ENCODE peak calls at places on chromosomes 2 and 18, in eight cellular contexts. Z is WERI-Rb-1; N is fibroblast of lung; Q is GM12865; M is dorsolateral prefrontal cortex; W is CD8-positive, alpha-beta T cell; V is cardiac fibroblast; R is IMR-90. I is an unnamed sample.
A peak's percentile ranks its signal among the peaks of the same experiment; 100 is the strongest.

GRCh38 chr2:179141206-179141605 is 91.3 kb upstream of the CCDC141 start:
- DNase-seq in N (no peak), V (peak; percentile 15), Q (no peak), W (no peak), Z (no peak), R (no peak), M (no peak), I (no peak)

GRCh38 chr2:120783371-120783791 is 47.7 kb downstream of the GLI2 start:
- DNase-seq in W (no peak), R (peak; percentile 69), V (peak; percentile 40), N (peak; percentile 57), Z (no peak), M (no peak), Q (no peak), I (no peak)

GRCh38 chr2:10079192-10079930 is 850 bp downstream of the CYS1 start:
- DNase-seq in R (peak; percentile 58), Z (peak; percentile 52), M (no peak), N (peak; percentile 65), V (peak; percentile 72), W (no peak), Q (no peak), I (no peak)

GRCh38 chr2:188607501-188607900 is 315.8 kb downstream of the GULP1 start:
- DNase-seq in W (no peak), N (peak; percentile 34), M (no peak), Z (no peak), Q (peak; percentile 68), R (no peak), V (peak; percentile 28), I (no peak)

GRCh38 chr18:9260388-9261380 is 73.9 kb upstream of the TWSG1 start:
- DNase-seq in V (no peak), W (no peak), R (peak; percentile 5), Q (no peak), N (no peak), Z (no peak), M (no peak), I (no peak)

GRCh38 chr18:6960656-6961055 is 156.9 kb downstream of the LAMA1 start:
- DNase-seq in M (no peak), N (peak; percentile 17), V (peak; percentile 76), R (peak; percentile 65), W (no peak), Z (no peak), Q (no peak), I (no peak)

GRCh38 chr2:12278217-12278755 is 438.4 kb upstream of the TRIB2 start:
- DNase-seq in M (no peak), R (no peak), Q (no peak), Z (no peak), W (no peak), V (peak; percentile 51), N (no peak), I (no peak)

GRCh38 chr2:38315707-38316333 is 61.3 kb downstream of the ATL2 start:
- DNase-seq in M (no peak), V (peak; percentile 66), Z (peak; percentile 34), N (peak; percentile 66), W (no peak), Q (peak; percentile 52), R (peak; percentile 59), I (no peak)

GRCh38 chr2:160270571-160271113 is 70.6 kb upstream of the ITGB6 start:
- DNase-seq in N (no peak), M (no peak), Z (no peak), V (peak; percentile 72), W (no peak), Q (no peak), R (no peak), I (no peak)

GRCh38 chr2:223549215-223549614 is 52.9 kb downstream of the SCG2 start:
- DNase-seq in R (peak; percentile 95), W (no peak), Q (no peak), Z (no peak), V (peak; percentile 78), N (peak; percentile 95), M (peak; percentile 43), I (no peak)

GRCh38 chr2:100178085-100178788 is 35.8 kb upstream of the AFF3 start:
- DNase-seq in Z (peak; percentile 36), V (peak; percentile 73), M (no peak), R (peak; percentile 38), N (peak; percentile 37), Q (peak; percentile 73), W (no peak), I (no peak)

GRCh38 chr2:66437055-66437454 is 2.1 kb downstream of the MEIS1 start:
- DNase-seq in R (no peak), Z (no peak), W (no peak), Q (no peak), N (peak; percentile 66), V (peak; percentile 49), M (no peak), I (no peak)

GRCh38 chr18:22057908-22058527 is 111.4 kb upstream of the GATA6 start:
- DNase-seq in R (no peak), M (no peak), Z (no peak), N (no peak), V (no peak), W (no peak), Q (no peak), I (no peak)

GRCh38 chr18:35026407-35027061 is 14.7 kb upstream of the MAPRE2 start:
- DNase-seq in M (no peak), R (no peak), N (no peak), V (peak; percentile 14), W (no peak), Q (peak; percentile 34), Z (no peak), I (no peak)

GRCh38 chr2:112906276-112906675 is 4.7 kb upstream of the IL37 start:
- DNase-seq in V (no peak), M (no peak), Q (no peak), R (no peak), W (no peak), Z (no peak), N (no peak), I (no peak)

GRCh38 chr2:172283476-172283875 is 143.9 kb upstream of the ITGA6 start:
- DNase-seq in Q (no peak), V (no peak), N (peak; percentile 15), R (peak; percentile 52), M (no peak), Z (no peak), W (no peak), I (no peak)
- H3K4me3 ChIP-seq in Q (no peak overlapping the region), V (no peak overlapping the region), N (no peak overlapping the region), R (no peak overlapping the region), M (no peak overlapping the region), Z (no peak overlapping the region), W (no peak overlapping the region), I (no peak overlapping the region)

GRCh38 chr2:237487496-237487895 is 445 bp downstream of the MLPH start:
- DNase-seq in V (peak; percentile 27), Z (no peak), N (no peak), Q (no peak), M (no peak), R (no peak), W (no peak), I (no peak)

GRCh38 chr2:237490805-237491194 is 3.7 kb downstream of the MLPH start:
- DNase-seq in Q (no peak), W (no peak), Z (no peak), M (no peak), V (no peak), N (no peak), R (no peak), I (no peak)

GRCh38 chr2:237490009-237490804 is 3.2 kb downstream of the MLPH start:
- DNase-seq in W (no peak), N (no peak), Q (no peak), Z (no peak), R (no peak), V (no peak), M (no peak), I (no peak)

GRCh38 chr2:237488295-237488694 is 1.2 kb downstream of the MLPH start:
- DNase-seq in R (no peak), V (no peak), Q (no peak), W (no peak), Z (no peak), M (no peak), N (no peak), I (no peak)

GRCh38 chr2:237488901-237489860 is 2.1 kb downstream of the MLPH start:
- DNase-seq in V (peak; percentile 42), M (no peak), Z (no peak), W (no peak), Q (no peak), R (peak; percentile 45), N (no peak), I (no peak)
- H3K4me3 ChIP-seq in V (no peak overlapping the region), M (no peak overlapping the region), Z (no peak overlapping the region), W (no peak overlapping the region), Q (no peak overlapping the region), R (no peak overlapping the region), N (no peak overlapping the region), I (no peak overlapping the region)

DNA sequence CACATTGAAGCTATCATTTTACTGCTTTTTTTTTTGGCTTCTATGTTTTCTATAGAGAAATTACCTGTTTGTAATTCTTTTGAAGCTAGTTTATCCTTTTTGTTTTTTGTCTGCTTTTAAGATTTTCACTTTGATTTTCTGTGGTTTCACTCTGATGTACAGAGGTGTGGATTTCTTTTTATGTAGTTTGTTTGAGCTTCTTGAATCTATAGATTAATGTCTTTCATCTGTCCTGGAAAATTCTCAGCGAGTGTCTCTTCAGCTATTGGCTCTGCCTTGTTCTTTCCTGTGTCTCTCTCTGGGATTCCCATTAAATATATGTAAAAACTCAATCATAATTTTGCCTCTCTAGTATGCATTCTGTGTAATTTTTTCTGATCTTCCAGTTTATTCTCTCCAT is 8.4 kb downstream of the POLE4 start:
- DNase-seq in M (no peak), V (no peak), Z (no peak), W (no peak), N (no peak), Q (no peak), R (no peak), I (no peak)
- H3K4me3 ChIP-seq in M (no peak overlapping the region), V (no peak overlapping the region), Z (no peak overlapping the region), W (no peak overlapping the region), N (no peak overlapping the region), Q (no peak overlapping the region), R (no peak overlapping the region), I (no peak overlapping the region)

GRCh38 chr2:171150694-171151285 is 9.9 kb downstream of the TLK1 start:
- DNase-seq in Z (no peak), V (no peak), W (no peak), R (no peak), N (no peak), Q (no peak), M (no peak), I (no peak)

GRCh38 chr2:171149986-171150693 is 10.6 kb downstream of the TLK1 start:
- DNase-seq in R (no peak), Z (no peak), M (no peak), N (no peak), W (no peak), V (no peak), Q (no peak), I (no peak)

GRCh38 chr2:171158790-171159325 is 1.8 kb downstream of the TLK1 start:
- DNase-seq in M (no peak), Q (peak; percentile 22), V (no peak), R (no peak), W (no peak), N (no peak), Z (no peak), I (no peak)

GRCh38 chr2:171158036-171158789 is 2.5 kb downstream of the TLK1 start:
- DNase-seq in V (no peak), M (no peak), W (no peak), Q (peak; percentile 50), R (no peak), Z (no peak), N (no peak), I (no peak)

DNA sequence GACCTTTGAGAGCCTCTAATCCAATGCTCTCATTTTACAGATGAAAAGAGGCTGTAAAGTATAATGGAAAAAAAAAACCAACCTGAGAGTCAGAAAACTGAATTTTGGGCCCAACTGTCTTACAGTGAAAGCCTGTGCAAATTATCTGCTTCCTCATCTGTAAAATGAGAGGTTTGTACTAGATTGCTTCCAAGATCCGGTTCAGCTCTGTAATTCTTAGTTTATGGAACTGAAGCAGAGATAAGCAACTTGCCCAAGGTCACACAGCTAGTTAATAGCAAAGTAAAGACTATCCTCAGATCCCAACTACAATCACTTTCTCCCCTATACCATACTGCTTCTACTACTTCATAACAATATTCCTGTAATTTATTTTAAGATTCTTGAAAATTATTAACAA is 6.3 kb downstream of the TLK1 start:
- DNase-seq in R (peak; percentile 15), Q (no peak), W (no peak), V (no peak), N (no peak), M (no peak), Z (no peak), I (no peak)
- H3K4me3 ChIP-seq in R (no peak overlapping the region), Q (peak overlapping the region; percentile 27), W (no peak overlapping the region), V (no peak overlapping the region), N (no peak overlapping the region), M (no peak overlapping the region), Z (no peak overlapping the region), I (no peak overlapping the region)

I was measured in effector memory CD4-positive, alpha-beta T cell.